ENCODE peak calls at places on chromosomes 3 and 15, in seven cellular contexts. H is AG09309, A is thoracic aorta, N is GM12865, W is stomach, O is cardiac fibroblast, B is adrenal gland. C is an unnamed sample.

GRCh38 chr15:61151791-61152190 is 77.3 kb downstream of the RORA start:
- DNase-seq in H (no peak), A (no peak), N (no peak), W (no peak), O (no peak), B (no peak), C (no peak)

GRCh38 chr15:76982356-76982755 is 12.6 kb upstream of the PSTPIP1 start:
- DNase-seq in H (no peak), A (no peak), N (no peak), W (no peak), O (no peak), B (no peak), C (no peak)

GRCh38 chr15:72338617-72339321 is 18.8 kb upstream of the CELF6 start:
- DNase-seq in H (peak), A (no peak), N (no peak), W (no peak), O (peak), B (no peak), C (peak)

GRCh38 chr3:196486263-196486662 is 17.3 kb downstream of the RNF168 start:
- DNase-seq in H (no peak), A (no peak), N (no peak), W (no peak), O (peak), B (no peak), C (peak)

GRCh38 chr15:100918690-100919480 is at the start of gene LRRK1:
- DNase-seq in H (no peak), A (no peak), N (peak), W (no peak), O (peak), B (no peak), C (peak)

GRCh38 chr15:59349715-59350420 is 22.8 kb downstream of the MYO1E start:
- DNase-seq in H (peak), A (peak), N (peak), W (no peak), O (peak), B (peak), C (peak)

GRCh38 chr15:68055224-68055705 is 1.1 kb downstream of the PIAS1 start:
- DNase-seq in H (peak), A (no peak), N (peak), W (no peak), O (peak), B (no peak), C (peak)

GRCh38 chr3:131794766-131795381 is 239.9 kb downstream of the CPNE4 start:
- DNase-seq in H (peak), A (no peak), N (peak), W (no peak), O (peak), B (peak), C (peak)

GRCh38 chr3:46925585-46925934 is 48.0 kb downstream of the PTH1R start:
- DNase-seq in H (no peak), A (no peak), N (no peak), W (no peak), O (no peak), B (peak), C (no peak)

GRCh38 chr3:16548721-16549120 is 35.2 kb upstream of the RFTN1 start:
- DNase-seq in H (peak), A (no peak), N (no peak), W (no peak), O (peak), B (no peak), C (peak)

GRCh38 chr15:35622641-35623340 is 76.8 kb upstream of the DPH6 start:
- DNase-seq in H (no peak), A (no peak), N (no peak), W (no peak), O (peak), B (no peak), C (no peak)

GRCh38 chr3:72082776-72083477 is 298.0 kb upstream of the PROK2 start:
- DNase-seq in H (no peak), A (no peak), N (peak), W (no peak), O (no peak), B (no peak), C (no peak)

GRCh38 chr3:30873667-30874066 is 20.8 kb downstream of the GADL1 start:
- DNase-seq in H (peak), A (no peak), N (no peak), W (no peak), O (no peak), B (no peak), C (peak)

GRCh38 chr3:186986811-186987210 is 56.5 kb downstream of the ST6GAL1 start:
- DNase-seq in H (no peak), A (no peak), N (no peak), W (no peak), O (no peak), B (no peak), C (no peak)

GRCh38 chr3:57079221-57079831 is 18.9 kb downstream of the SPATA12 start:
- DNase-seq in H (no peak), A (no peak), N (no peak), W (peak), O (no peak), B (peak), C (no peak)

GRCh38 chr3:169895037-169895436 is 16.3 kb upstream of the SAMD7 start:
- DNase-seq in H (no peak), A (no peak), N (no peak), W (no peak), O (no peak), B (no peak), C (no peak)

GRCh38 chr15:45276851-45277250 is 24.8 kb downstream of the SLC28A2 start:
- DNase-seq in H (peak), A (no peak), N (peak), W (no peak), O (peak), B (no peak), C (peak)

GRCh38 chr15:56291741-56292140 is 48.1 kb upstream of the RFX7 start:
- DNase-seq in H (no peak), A (no peak), N (no peak), W (no peak), O (no peak), B (no peak), C (no peak)

GRCh38 chr3:138945646-138946553 is 1.0 kb downstream of the FOXL2 start:
- DNase-seq in H (no peak), A (no peak), N (no peak), W (peak), O (peak), B (no peak), C (peak)

GRCh38 chr15:33581032-33581431 is 270.3 kb downstream of the RYR3 start:
- DNase-seq in H (no peak), A (no peak), N (no peak), W (no peak), O (peak), B (peak), C (peak)

GRCh38 chr3:31903686-31904431 is 77.2 kb downstream of the OSBPL10 start:
- DNase-seq in H (no peak), A (no peak), N (no peak), W (no peak), O (no peak), B (no peak), C (no peak)

GRCh38 chr15:77832874-77833273 is 200.2 kb upstream of the LINGO1 start:
- DNase-seq in H (no peak), A (no peak), N (no peak), W (no peak), O (no peak), B (no peak), C (no peak)

GRCh38 chr3:46334911-46335478 is 18.9 kb upstream of the CCR2 start:
- DNase-seq in H (peak), A (no peak), N (no peak), W (no peak), O (peak), B (no peak), C (peak)

GRCh38 chr3:143763568-143764162 is 84.6 kb downstream of the SLC9A9 start:
- DNase-seq in H (no peak), A (no peak), N (no peak), W (no peak), O (peak), B (no peak), C (peak)

GRCh38 chr3:139301183-139301582 is 42.6 kb upstream of the MRPS22 start:
- DNase-seq in H (no peak), A (no peak), N (no peak), W (no peak), O (peak), B (no peak), C (peak)

GRCh38 chr15:74873036-74873755 is at the start of gene SCAMP2:
- DNase-seq in H (peak), A (peak), N (peak), W (peak), O (peak), B (peak), C (peak)

GRCh38 chr15:93479679-93480078 is 390.7 kb upstream of the RGMA start:
- DNase-seq in H (no peak), A (no peak), N (no peak), W (no peak), O (no peak), B (no peak), C (no peak)

GRCh38 chr3:194711913-194712312 is 26.2 kb downstream of the FAM43A start:
- DNase-seq in H (peak), A (no peak), N (no peak), W (no peak), O (peak), B (no peak), C (peak)
- H3K4me3 ChIP-seq in H (no peak), A (no peak), N (no peak), W (no peak), O (no peak), B (no peak), C (no peak)

GRCh38 chr15:50837256-50837770 is 71.2 kb upstream of the AP4E1 start:
- DNase-seq in H (no peak), A (no peak), N (no peak), W (no peak), O (no peak), B (no peak), C (no peak)

DNA sequence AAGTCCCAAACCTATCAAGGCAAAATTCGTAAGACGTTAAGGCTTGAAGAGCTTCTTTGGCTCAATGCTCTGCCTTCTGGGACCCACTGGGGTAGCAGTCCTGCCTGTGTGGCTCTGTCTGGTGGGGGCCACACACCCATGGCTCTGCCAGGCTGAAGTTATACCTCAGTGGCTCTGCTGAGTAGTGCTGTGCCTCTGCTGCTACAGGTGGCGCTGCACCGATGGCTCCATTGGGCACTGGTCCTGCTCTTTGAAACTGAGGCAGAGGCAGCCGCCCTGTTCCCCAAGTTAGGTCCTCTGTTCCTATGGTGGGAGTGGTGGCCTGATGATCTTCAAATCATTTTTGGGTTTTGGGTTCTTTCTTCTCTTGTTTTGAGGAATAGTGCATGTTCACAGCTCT is 68.0 kb upstream of the AP4E1 start:
- DNase-seq in H (no peak), A (no peak), N (no peak), W (no peak), O (no peak), B (no peak), C (no peak)
- TF ChIP-seq CTCF in H (peak), A (no peak), N (no peak), W (no peak), O (no peak), B (no peak), C (no peak)

DNA sequence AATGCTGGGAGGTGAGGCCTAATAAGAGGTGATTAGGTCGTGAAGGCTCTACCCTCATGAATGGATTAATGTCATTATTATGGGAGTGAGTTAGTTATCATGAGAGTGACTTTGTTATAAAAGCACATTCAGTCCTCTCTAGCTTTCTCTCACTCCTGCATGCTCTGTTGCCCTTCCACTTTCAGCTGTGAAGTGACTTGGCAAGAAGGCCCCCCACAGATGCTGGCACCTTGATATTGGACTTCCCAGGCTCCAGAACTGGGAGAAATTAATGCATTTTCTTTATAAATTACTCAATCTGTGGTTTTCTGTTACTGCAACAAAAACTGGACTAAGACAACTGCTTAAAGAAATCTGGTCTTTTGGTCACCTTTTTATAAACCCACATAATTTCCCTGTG is 144.3 kb downstream of the FBN1 start:
- DNase-seq in H (no peak), A (no peak), N (peak), W (no peak), O (no peak), B (no peak), C (no peak)
- H3K4me3 ChIP-seq in H (no peak), A (no peak), N (no peak), W (no peak), O (no peak), B (no peak), C (no peak)

GRCh38 chr3:9015250-9015649 is 52.0 kb upstream of the RAD18 start:
- DNase-seq in H (no peak), A (no peak), N (no peak), W (no peak), O (no peak), B (no peak), C (no peak)

GRCh38 chr3:9013782-9014181 is 50.5 kb upstream of the RAD18 start:
- DNase-seq in H (no peak), A (no peak), N (no peak), W (no peak), O (no peak), B (no peak), C (no peak)

GRCh38 chr3:9012521-9012920 is 49.2 kb upstream of the RAD18 start:
- DNase-seq in H (no peak), A (no peak), N (no peak), W (no peak), O (no peak), B (no peak), C (no peak)

GRCh38 chr3:9009976-9010545 is 46.8 kb upstream of the RAD18 start:
- DNase-seq in H (no peak), A (no peak), N (no peak), W (no peak), O (no peak), B (no peak), C (no peak)

DNA sequence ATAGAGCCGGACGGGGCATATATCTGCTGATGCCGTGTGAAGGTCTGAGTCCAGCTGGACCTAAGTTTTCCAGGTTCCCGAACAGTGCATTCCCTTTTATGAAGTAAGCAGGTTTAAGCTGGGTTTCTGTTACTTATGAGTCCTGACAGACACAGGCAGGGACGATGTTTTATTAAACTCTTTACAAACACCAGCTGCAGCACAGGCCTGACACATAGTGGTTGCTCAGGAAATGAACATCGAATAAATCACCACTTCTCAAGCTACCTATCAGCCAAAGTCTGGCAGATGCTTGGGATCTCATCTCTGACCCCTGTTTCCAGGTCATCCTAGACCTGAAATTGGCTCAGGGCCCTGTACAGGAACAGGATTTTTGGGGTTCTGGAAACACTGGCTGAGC is 50.9 kb upstream of the RAD18 start:
- DNase-seq in H (no peak), A (no peak), N (no peak), W (no peak), O (peak), B (no peak), C (peak)
- TF ChIP-seq CTCF in H (peak), A (no peak), N (no peak), W (no peak), O (peak), B (no peak), C (peak)

GRCh38 chr3:113222412-113223086 is 11.2 kb downstream of the BOC start:
- DNase-seq in H (no peak), A (no peak), N (no peak), W (no peak), O (no peak), B (no peak), C (no peak)

GRCh38 chr3:113223831-113224240 is 12.5 kb downstream of the BOC start:
- DNase-seq in H (no peak), A (no peak), N (peak), W (no peak), O (no peak), B (no peak), C (no peak)

GRCh38 chr3:113218679-113219040 is 7.3 kb downstream of the BOC start:
- DNase-seq in H (no peak), A (no peak), N (no peak), W (no peak), O (no peak), B (no peak), C (no peak)

GRCh38 chr3:113219605-113220300 is 8.4 kb downstream of the BOC start:
- DNase-seq in H (no peak), A (no peak), N (no peak), W (no peak), O (no peak), B (no peak), C (no peak)

GRCh38 chr3:113221703-113222257 is 10.4 kb downstream of the BOC start:
- DNase-seq in H (no peak), A (no peak), N (no peak), W (no peak), O (no peak), B (no peak), C (no peak)
- H3K4me3 ChIP-seq in H (no peak), A (no peak), N (no peak), W (no peak), O (no peak), B (no peak), C (no peak)

GRCh38 chr15:96503276-96503675 is 172.8 kb downstream of the NR2F2 start:
- DNase-seq in H (no peak), A (no peak), N (no peak), W (no peak), O (no peak), B (no peak), C (no peak)
- TF ChIP-seq CTCF in H (no peak), A (no peak), N (no peak), W (no peak), O (no peak), B (no peak), C (no peak)

DNA sequence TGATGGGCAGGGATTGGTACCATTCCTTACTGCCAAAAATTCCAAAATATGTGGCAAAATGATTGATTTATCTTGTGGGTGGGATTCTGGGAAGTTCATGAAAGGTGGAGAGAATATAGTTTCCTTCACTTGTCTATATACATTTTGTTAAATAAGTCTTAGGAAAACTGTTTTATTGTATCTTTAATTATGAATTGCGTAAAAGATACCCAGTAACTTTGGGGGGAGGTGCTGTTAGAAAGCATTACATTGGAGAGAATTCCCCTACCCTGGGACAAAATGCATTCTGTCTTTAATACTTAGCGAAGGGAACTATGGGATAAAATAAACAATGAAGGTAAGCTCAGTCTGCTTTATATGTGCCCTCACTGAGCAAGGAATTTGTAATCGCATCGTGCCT is 4.6 kb downstream of the SETD5 start:
- DNase-seq in H (no peak), A (no peak), N (no peak), W (no peak), O (no peak), B (no peak), C (no peak)
- H3K4me3 ChIP-seq in H (no peak), A (peak), N (peak), W (no peak), O (peak), B (peak), C (no peak)

GRCh38 chr15:82585072-82585471 is 44.8 kb upstream of the RPS17 start:
- DNase-seq in H (no peak), A (no peak), N (no peak), W (no peak), O (peak), B (no peak), C (peak)
- TF ChIP-seq CTCF in H (peak), A (no peak), N (no peak), W (no peak), O (no peak), B (no peak), C (peak)

GRCh38 chr3:134030382-134030753 is 643 bp upstream of the SLCO2A1 start:
- DNase-seq in H (no peak), A (no peak), N (no peak), W (no peak), O (no peak), B (no peak), C (no peak)
- H3K4me3 ChIP-seq in H (peak), A (peak), N (no peak), W (peak), O (peak), B (peak), C (peak)